ENCODE peak calls at places on chromosomes 1 and 21, in six cellular contexts. X, Z, I, P, G and B are unnamed samples.

GRCh38 chr1:228993106-228993505 is 257.8 kb downstream of the RHOU start:
- DNase-seq in X (no peak), Z (no peak), I (no peak), P (no peak), G (no peak), B (no peak)

GRCh38 chr1:217343907-217344306 is 287.0 kb downstream of the GPATCH2 start:
- DNase-seq in X (no peak), Z (no peak), I (no peak), P (no peak), G (no peak), B (no peak)

GRCh38 chr1:218412181-218412580 is 67.0 kb downstream of the TGFB2 start:
- DNase-seq in X (no peak), Z (no peak), I (no peak), P (no peak), G (no peak), B (no peak)

GRCh38 chr1:161890574-161890973 is 124.5 kb downstream of the ATF6 start:
- DNase-seq in X (no peak), Z (no peak), I (no peak), P (peak; percentile 81), G (no peak), B (no peak)

GRCh38 chr1:209307836-209308235 is 275.7 kb upstream of the CAMK1G start:
- DNase-seq in X (no peak), Z (no peak), I (no peak), P (no peak), G (no peak), B (no peak)

GRCh38 chr1:53606197-53607095 is 132.5 kb downstream of the GLIS1 start:
- DNase-seq in X (no peak), Z (no peak), I (no peak), P (peak; percentile 72), G (no peak), B (peak; percentile 30)

GRCh38 chr1:111848852-111849545 is 93.3 kb downstream of the DDX20 start:
- DNase-seq in X (no peak), Z (no peak), I (no peak), P (no peak), G (no peak), B (no peak)

GRCh38 chr1:67683736-67684525 is 1.1 kb upstream of the GADD45A start:
- DNase-seq in X (no peak), Z (no peak), I (no peak), P (no peak), G (no peak), B (no peak)

GRCh38 chr1:217089239-217090014 is 366.2 kb upstream of the ESRRG start:
- DNase-seq in X (peak; percentile 51), Z (peak; percentile 72), I (no peak), P (no peak), G (peak; percentile 18), B (peak; percentile 32)

GRCh38 chr1:227306689-227307088 is 11.6 kb downstream of the CDC42BPA start:
- DNase-seq in X (no peak), Z (no peak), I (no peak), P (no peak), G (no peak), B (no peak)

DNA sequence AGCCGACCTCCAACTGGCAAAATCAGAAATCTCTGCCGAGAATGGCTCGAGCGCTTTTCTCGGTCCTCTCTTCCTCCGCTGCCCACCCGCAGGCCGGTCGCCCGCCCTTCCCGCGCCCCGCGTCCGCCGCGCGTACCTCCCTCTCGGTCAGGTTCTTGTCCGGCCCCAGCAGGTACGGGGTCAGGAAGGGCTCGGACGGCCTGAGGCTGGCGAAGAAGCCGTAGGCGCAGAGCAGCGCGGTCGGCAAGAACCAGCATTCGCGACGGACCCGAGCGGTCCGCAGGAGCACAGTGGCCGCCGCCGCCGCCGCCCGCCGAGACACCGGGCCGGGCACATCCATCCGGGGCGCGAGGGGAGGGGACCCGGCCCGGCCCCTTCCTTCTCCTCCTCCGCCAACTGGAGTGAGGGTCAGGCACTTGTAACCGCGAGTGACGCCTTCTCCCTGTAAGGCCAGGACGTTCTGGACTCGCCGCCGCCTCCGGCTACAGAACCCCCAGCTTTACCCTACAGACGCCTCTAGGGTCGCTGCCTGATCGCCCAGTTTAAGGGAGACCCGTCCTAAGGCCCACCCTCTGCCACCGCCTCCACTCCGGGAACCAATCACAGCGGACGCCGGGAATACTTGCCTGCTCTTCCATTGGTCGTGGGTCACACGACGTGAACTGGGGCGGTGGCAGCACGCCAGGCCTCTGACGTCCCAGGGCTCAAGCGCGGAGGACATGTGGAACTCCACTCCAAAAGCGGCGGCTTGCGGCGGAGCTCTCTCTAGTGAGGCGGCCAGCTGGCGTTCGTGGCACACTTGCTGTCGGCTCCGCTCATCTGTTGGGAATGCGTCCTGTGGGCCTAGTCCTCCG is at the start of gene SLC19A2:
- DNase-seq in X (peak; percentile 100), Z (peak; percentile 100), I (peak; percentile 100), P (peak; percentile 100), G (peak; percentile 99), B (peak; percentile 100)
- TF ChIP-seq POLR2A in X (peak; percentile 93), Z (peak; percentile 91), I (peak; percentile 88), P (no peak), G (peak; percentile 71), B (peak; percentile 93)

GRCh38 chr1:6592441-6592840 is 10.2 kb downstream of the KLHL21 start:
- DNase-seq in X (no peak), Z (no peak), I (no peak), P (no peak), G (no peak), B (no peak)
- TF ChIP-seq POLR2A in X (no peak), Z (no peak), I (no peak), P (no peak), G (no peak), B (no peak)

DNA sequence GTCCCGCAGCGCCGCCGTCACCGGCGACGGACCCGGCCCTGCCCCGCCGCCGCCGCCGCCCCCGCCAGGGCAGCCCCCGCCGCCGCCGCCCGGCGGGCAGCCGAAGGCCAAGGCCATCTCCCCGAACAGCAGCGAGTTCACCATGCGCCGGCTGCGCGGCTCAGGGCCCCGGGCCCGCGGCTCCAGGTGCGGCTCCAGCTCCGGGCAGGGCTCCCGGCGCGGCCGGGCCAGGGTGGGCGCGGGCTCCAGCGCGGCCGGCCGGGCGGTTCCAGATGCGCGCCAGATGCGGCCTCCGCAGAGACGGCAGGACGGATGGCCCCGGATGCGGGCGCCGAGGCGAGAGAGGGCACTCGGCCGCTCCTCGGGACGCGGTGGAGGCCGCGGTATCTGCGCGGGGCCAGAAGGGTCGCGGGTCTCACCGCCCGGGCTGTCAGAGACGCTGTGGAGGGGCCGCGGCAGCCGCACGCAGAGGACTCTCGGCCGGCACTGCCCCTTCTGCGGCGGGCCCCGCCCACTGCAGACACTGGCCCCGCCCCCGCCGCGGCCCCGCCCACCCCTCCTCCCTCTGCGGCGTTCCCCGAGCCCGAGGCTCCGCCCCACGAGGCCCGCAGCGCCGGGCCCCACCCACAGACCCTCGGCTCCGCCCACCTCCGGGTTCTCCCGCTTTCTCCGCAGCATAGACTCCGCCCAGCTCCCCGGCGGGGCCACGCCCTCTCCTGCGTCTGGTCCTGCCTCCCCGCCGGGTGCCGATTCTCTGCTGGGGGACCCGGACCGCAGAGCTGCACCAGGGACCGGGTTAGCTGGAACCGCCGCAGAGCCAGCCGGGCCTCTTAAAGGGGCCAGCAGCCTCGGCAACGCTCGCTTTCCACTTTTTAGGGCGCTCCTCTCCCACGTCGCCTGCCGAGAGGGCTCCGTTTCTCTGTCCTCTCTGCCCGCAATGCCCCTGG is at the start of gene IFFO2:
- DNase-seq in X (peak; percentile 98), Z (peak; percentile 99), I (peak; percentile 96), P (peak; percentile 100), G (peak; percentile 92), B (peak; percentile 97)
- TF ChIP-seq POLR2A in X (peak; percentile 97), Z (peak; percentile 77), I (peak; percentile 80), P (no peak), G (peak; percentile 92), B (peak; percentile 62)

GRCh38 chr21:44537930-44538911 is 1.8 kb downstream of the KRTAP10-1 start:
- DNase-seq in X (no peak), Z (peak; percentile 64), I (no peak), P (peak; percentile 75), G (no peak), B (peak; percentile 45)

GRCh38 chr21:44539991-44540666 is at the start of gene KRTAP10-1:
- DNase-seq in X (no peak), Z (peak; percentile 31), I (no peak), P (peak; percentile 79), G (no peak), B (no peak)

GRCh38 chr21:44540741-44541288 is 820 bp upstream of the KRTAP10-1 start:
- DNase-seq in X (no peak), Z (no peak), I (no peak), P (peak; percentile 58), G (no peak), B (no peak)

GRCh38 chr21:44535963-44536362 is 4.0 kb downstream of the KRTAP10-1 start:
- DNase-seq in X (no peak), Z (no peak), I (no peak), P (peak; percentile 71), G (no peak), B (peak; percentile 6)

DNA sequence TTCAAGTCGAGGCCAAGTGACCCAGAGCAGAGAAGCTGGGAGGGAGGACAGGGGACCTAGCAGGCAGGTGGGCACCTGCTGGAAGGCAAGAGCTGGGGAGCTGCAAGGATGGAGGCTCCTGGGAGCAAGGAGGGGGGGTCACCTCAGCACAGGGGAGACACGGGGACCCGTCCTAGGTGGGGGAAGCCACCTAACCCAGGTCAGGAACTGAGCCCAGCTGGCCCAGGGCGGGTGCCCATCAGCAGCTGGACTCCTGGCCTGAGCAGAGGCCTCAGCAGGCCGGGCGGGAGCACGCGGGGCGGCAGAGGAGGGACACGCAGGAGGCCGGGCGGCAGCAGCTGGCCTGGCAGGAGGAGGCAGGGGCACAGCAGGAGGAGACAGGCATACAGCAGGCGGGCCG is 964 bp downstream of the KRTAP10-1 start:
- DNase-seq in X (no peak), Z (peak; percentile 75), I (no peak), P (peak; percentile 81), G (no peak), B (peak; percentile 25)
- TF ChIP-seq POLR2A in X (no peak), Z (no peak), I (no peak), P (no peak), G (no peak), B (no peak)

DNA sequence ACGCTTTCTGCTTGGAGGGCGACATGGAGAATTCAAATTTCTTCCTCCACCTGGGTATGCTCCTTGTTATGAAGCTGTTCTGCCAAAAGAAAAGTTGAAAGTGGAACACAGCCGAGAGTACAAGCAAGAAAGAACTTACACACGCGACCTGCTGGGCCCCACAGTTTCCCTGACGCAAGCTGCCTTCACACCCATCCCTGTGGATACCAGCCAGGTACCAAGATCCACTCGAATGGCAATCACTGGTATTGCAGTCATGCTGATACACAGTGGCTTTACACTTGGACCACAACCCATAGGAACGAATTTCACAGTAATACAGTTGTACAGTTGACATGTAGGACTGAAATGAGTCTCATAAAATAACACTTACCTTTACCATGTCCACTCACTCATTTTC is 387.4 kb downstream of the ZP4 start:
- DNase-seq in X (no peak), Z (no peak), I (no peak), P (no peak), G (no peak), B (no peak)
- TF ChIP-seq POLR2A in X (no peak), Z (no peak), I (no peak), P (no peak), G (no peak), B (no peak)